ENCODE peak calls at places on chromosomes 2 and 18, in four cellular contexts. One of them, this sample, is unnamed.
A peak's percentile ranks its signal among the peaks of the same experiment; 100 is the strongest.

GRCh38 chr2:95207111-95207961 is at the start of gene ZNF892:
- DNase-seq in activated naive CD4-positive, alpha-beta T cell: peak; percentile 48
- DNase-seq in RKO: peak; percentile 92
- DNase-seq in ELR: peak; percentile 92
- DNase-seq in this sample: no peak

GRCh38 chr2:42835577-42836371 is 43.4 kb upstream of the HAAO start:
- DNase-seq in RKO: peak; percentile 14
- DNase-seq in ELR: peak; percentile 97
- DNase-seq in activated naive CD4-positive, alpha-beta T cell: no peak
- DNase-seq in this sample: peak; percentile 18

GRCh38 chr2:182066439-182067061 is 80.9 kb downstream of the PPP1R1C start:
- DNase-seq in ELR: peak; percentile 96
- DNase-seq in RKO: peak; percentile 22
- DNase-seq in activated naive CD4-positive, alpha-beta T cell: no peak
- DNase-seq in this sample: no peak

GRCh38 chr2:33069894-33070651 is 123.3 kb downstream of the LTBP1 start:
- DNase-seq in RKO: peak; percentile 99
- DNase-seq in activated naive CD4-positive, alpha-beta T cell: no peak
- DNase-seq in ELR: peak; percentile 98
- DNase-seq in this sample: peak; percentile 59

GRCh38 chr2:83072767-83073166 is 1386.3 kb downstream of the SUCLG1 start:
- DNase-seq in activated naive CD4-positive, alpha-beta T cell: no peak
- DNase-seq in ELR: no peak
- DNase-seq in RKO: no peak
- DNase-seq in this sample: no peak

GRCh38 chr18:57806891-57807280 is 3.8 kb upstream of the ATP8B1 start:
- DNase-seq in ELR: peak; percentile 89
- DNase-seq in activated naive CD4-positive, alpha-beta T cell: no peak
- DNase-seq in RKO: peak; percentile 11
- DNase-seq in this sample: no peak

GRCh38 chr2:175806115-175806470 is 196.0 kb downstream of the LNPK start:
- DNase-seq in ELR: no peak
- DNase-seq in activated naive CD4-positive, alpha-beta T cell: no peak
- DNase-seq in RKO: no peak
- DNase-seq in this sample: no peak

GRCh38 chr2:138335036-138335435 is 166.5 kb upstream of the SPOPL start:
- DNase-seq in RKO: no peak
- DNase-seq in activated naive CD4-positive, alpha-beta T cell: no peak
- DNase-seq in ELR: no peak
- DNase-seq in this sample: no peak

GRCh38 chr2:160384791-160385190 is 108.8 kb downstream of the RBMS1 start:
- DNase-seq in RKO: no peak
- DNase-seq in ELR: no peak
- DNase-seq in activated naive CD4-positive, alpha-beta T cell: no peak
- DNase-seq in this sample: no peak

GRCh38 chr2:54454922-54455583 is 1.1 kb upstream of the SPTBN1 start:
- DNase-seq in RKO: no peak
- DNase-seq in ELR: no peak
- DNase-seq in activated naive CD4-positive, alpha-beta T cell: no peak
- DNase-seq in this sample: peak; percentile 22

GRCh38 chr2:61460168-61460567 is 10.7 kb downstream of the USP34 start:
- DNase-seq in ELR: peak; percentile 83
- DNase-seq in RKO: peak; percentile 62
- DNase-seq in activated naive CD4-positive, alpha-beta T cell: no peak
- DNase-seq in this sample: no peak

GRCh38 chr2:208980321-208980720 is 443.5 kb upstream of the MAP2 start:
- DNase-seq in ELR: no peak
- DNase-seq in activated naive CD4-positive, alpha-beta T cell: no peak
- DNase-seq in RKO: no peak
- DNase-seq in this sample: no peak

GRCh38 chr2:127581516-127582490 is 46.3 kb downstream of the MYO7B start:
- DNase-seq in ELR: no peak
- DNase-seq in RKO: no peak
- DNase-seq in activated naive CD4-positive, alpha-beta T cell: no peak
- DNase-seq in this sample: no peak

GRCh38 chr18:13500891-13501887 is 225.2 kb downstream of the FAM210A start:
- DNase-seq in activated naive CD4-positive, alpha-beta T cell: no peak
- DNase-seq in ELR: no peak
- DNase-seq in RKO: no peak
- DNase-seq in this sample: no peak